ENCODE peak calls at places on chromosome 17, in four cellular contexts. One of them, this sample, is unnamed.

GRCh38 chr17:39123627-39124026 is 27.8 kb downstream of the PLXDC1 start:
- DNase-seq in GM12878: no peak
- DNase-seq in astrocyte of the cerebellum: no peak
- DNase-seq in Calu3: no peak
- DNase-seq in this sample: no peak

GRCh38 chr17:40541060-40541872 is 24.0 kb downstream of the CCR7 start:
- DNase-seq in GM12878: no peak
- DNase-seq in astrocyte of the cerebellum: no peak
- DNase-seq in Calu3: no peak
- DNase-seq in this sample: no peak

GRCh38 chr17:62671553-62671952 is 44.1 kb downstream of the MRC2 start:
- DNase-seq in GM12878: no peak
- DNase-seq in astrocyte of the cerebellum: no peak
- DNase-seq in Calu3: peak; percentile 58
- DNase-seq in this sample: no peak

GRCh38 chr17:51793686-51794085 is 364.8 kb downstream of the CA10 start:
- DNase-seq in GM12878: no peak
- DNase-seq in astrocyte of the cerebellum: no peak
- DNase-seq in Calu3: no peak
- DNase-seq in this sample: no peak

GRCh38 chr17:47713980-47714689 is 18.9 kb upstream of the TBX21 start:
- DNase-seq in GM12878: no peak
- DNase-seq in astrocyte of the cerebellum: no peak
- DNase-seq in Calu3: no peak
- DNase-seq in this sample: no peak

GRCh38 chr17:36614974-36615373 is 13.6 kb downstream of the MRM1 start:
- DNase-seq in GM12878: no peak
- DNase-seq in astrocyte of the cerebellum: no peak
- DNase-seq in Calu3: no peak
- DNase-seq in this sample: no peak

GRCh38 chr17:49035470-49036269 is 38.5 kb downstream of the IGF2BP1 start:
- DNase-seq in GM12878: no peak
- DNase-seq in astrocyte of the cerebellum: no peak
- DNase-seq in Calu3: peak; percentile 90
- DNase-seq in this sample: peak; percentile 41

GRCh38 chr17:4519361-4519788 is 20.7 kb downstream of the SPNS2 start:
- DNase-seq in GM12878: no peak
- DNase-seq in astrocyte of the cerebellum: no peak
- DNase-seq in Calu3: no peak
- DNase-seq in this sample: no peak

GRCh38 chr17:75589017-75589918 is 1.7 kb downstream of the MYO15B start:
- DNase-seq in GM12878: peak; percentile 48
- DNase-seq in astrocyte of the cerebellum: peak; percentile 37
- DNase-seq in Calu3: peak; percentile 95
- DNase-seq in this sample: peak; percentile 77

GRCh38 chr17:67466251-67466650 is 89.2 kb downstream of the PITPNC1 start:
- DNase-seq in GM12878: no peak
- DNase-seq in astrocyte of the cerebellum: no peak
- DNase-seq in Calu3: no peak
- DNase-seq in this sample: no peak

GRCh38 chr17:67069591-67070136 is 25.3 kb downstream of the CACNG1 start:
- DNase-seq in GM12878: no peak
- DNase-seq in astrocyte of the cerebellum: no peak
- DNase-seq in Calu3: no peak
- DNase-seq in this sample: no peak

GRCh38 chr17:8159459-8160223 is 3.1 kb downstream of the VAMP2 start:
- DNase-seq in GM12878: no peak
- DNase-seq in astrocyte of the cerebellum: no peak
- DNase-seq in Calu3: no peak
- DNase-seq in this sample: no peak
- TF ChIP-seq CTCF in GM12878: no peak
- TF ChIP-seq CTCF in astrocyte of the cerebellum: no peak
- TF ChIP-seq CTCF in Calu3: no peak
- TF ChIP-seq CTCF in this sample: no peak

GRCh38 chr17:12928736-12929135 is 89.1 kb downstream of the ELAC2 start:
- DNase-seq in GM12878: no peak
- DNase-seq in astrocyte of the cerebellum: peak; percentile 3
- DNase-seq in Calu3: no peak
- DNase-seq in this sample: peak; percentile 11
- TF ChIP-seq CTCF in GM12878: no peak
- TF ChIP-seq CTCF in astrocyte of the cerebellum: peak; percentile 53
- TF ChIP-seq CTCF in Calu3: no peak
- TF ChIP-seq CTCF in this sample: peak; percentile 25

DNA sequence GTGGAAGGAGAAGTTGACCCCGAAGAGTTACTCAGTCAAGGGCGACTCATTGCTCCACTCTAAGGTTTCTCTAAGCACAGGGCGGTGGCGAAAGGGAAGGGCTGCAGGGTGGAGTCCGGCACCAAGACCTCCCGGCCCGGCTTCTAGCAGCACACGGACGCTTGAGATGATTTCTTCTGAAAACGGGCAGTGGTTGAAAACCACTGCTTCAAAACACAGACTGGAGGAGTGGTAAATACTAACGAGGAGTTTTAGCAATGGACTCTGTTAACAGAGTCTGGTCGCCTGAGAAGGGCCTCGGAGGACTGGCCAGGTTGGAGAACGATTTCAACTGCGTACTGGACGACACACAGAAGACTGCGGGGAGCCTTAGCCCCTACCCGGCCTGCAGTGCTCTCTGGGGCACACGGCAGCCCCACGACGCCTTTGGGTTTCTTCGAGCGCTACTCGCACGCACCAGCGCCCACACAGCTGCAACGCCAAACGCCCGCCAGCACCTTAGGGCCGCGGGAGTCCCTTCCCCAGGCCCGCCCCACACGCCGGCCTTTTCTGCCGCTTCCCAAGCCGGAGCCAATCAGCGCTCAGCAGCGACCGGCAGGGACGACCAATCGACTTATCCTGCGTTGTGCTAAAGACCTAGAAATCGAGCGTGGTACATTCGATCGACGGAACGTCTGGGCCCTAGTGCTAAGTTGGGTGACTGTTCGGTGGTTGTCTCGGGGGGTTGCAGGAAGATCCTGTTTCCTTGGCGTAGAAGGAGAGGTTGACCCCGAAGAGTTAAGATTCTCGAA is 14.4 kb upstream of the CA4 start:
- DNase-seq in GM12878: peak; percentile 44
- DNase-seq in astrocyte of the cerebellum: peak; percentile 64
- DNase-seq in Calu3: peak; percentile 71
- DNase-seq in this sample: peak; percentile 88
- TF ChIP-seq CTCF in GM12878: no peak
- TF ChIP-seq CTCF in astrocyte of the cerebellum: no peak
- TF ChIP-seq CTCF in Calu3: no peak
- TF ChIP-seq CTCF in this sample: no peak

GRCh38 chr17:21376585-21376834 is 353 bp downstream of the KCNJ12 start:
- DNase-seq in GM12878: no peak
- DNase-seq in astrocyte of the cerebellum: no peak
- DNase-seq in Calu3: no peak
- DNase-seq in this sample: no peak

GRCh38 chr17:21379080-21379711 is 3.0 kb downstream of the KCNJ12 start:
- DNase-seq in GM12878: no peak
- DNase-seq in astrocyte of the cerebellum: no peak
- DNase-seq in Calu3: no peak
- DNase-seq in this sample: no peak

GRCh38 chr17:21376835-21377690 is 906 bp downstream of the KCNJ12 start:
- DNase-seq in GM12878: no peak
- DNase-seq in astrocyte of the cerebellum: no peak
- DNase-seq in Calu3: peak; percentile 5
- DNase-seq in this sample: peak; percentile 31

GRCh38 chr17:21378553-21378952 is 2.4 kb downstream of the KCNJ12 start:
- DNase-seq in GM12878: no peak
- DNase-seq in astrocyte of the cerebellum: no peak
- DNase-seq in Calu3: no peak
- DNase-seq in this sample: no peak

DNA sequence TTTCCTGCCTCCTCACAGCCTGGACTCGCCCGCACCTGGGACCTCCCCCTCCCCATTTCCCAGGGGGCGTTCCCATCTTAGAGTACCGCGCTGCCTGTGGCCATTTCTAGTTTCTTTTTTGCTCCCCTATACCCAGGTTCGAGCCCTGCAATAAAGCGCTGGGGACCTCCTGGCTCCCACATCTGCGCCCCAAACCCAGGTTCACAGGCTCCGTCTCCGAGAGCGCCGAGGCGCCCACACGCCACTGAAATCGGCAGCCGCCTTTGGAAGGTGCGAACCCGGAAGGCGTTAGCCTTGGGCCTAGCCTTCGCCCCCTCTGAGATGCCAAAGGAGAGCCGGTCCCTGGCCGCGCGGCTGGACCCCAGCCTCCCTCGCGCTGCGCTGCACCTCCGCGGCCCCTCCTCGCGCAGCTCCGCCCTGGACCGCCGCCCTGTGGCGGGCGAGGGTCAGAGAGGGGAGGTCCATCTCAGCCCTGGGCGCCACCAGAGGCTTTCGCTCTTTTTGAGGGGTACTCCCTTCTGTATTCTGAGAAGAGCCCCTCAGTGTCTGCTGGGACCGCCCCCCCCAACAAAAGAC is 1.8 kb downstream of the KCNJ12 start:
- DNase-seq in GM12878: no peak
- DNase-seq in astrocyte of the cerebellum: no peak
- DNase-seq in Calu3: no peak
- DNase-seq in this sample: no peak
- TF ChIP-seq CTCF in GM12878: no peak
- TF ChIP-seq CTCF in astrocyte of the cerebellum: peak; percentile 3
- TF ChIP-seq CTCF in Calu3: no peak
- TF ChIP-seq CTCF in this sample: no peak

DNA sequence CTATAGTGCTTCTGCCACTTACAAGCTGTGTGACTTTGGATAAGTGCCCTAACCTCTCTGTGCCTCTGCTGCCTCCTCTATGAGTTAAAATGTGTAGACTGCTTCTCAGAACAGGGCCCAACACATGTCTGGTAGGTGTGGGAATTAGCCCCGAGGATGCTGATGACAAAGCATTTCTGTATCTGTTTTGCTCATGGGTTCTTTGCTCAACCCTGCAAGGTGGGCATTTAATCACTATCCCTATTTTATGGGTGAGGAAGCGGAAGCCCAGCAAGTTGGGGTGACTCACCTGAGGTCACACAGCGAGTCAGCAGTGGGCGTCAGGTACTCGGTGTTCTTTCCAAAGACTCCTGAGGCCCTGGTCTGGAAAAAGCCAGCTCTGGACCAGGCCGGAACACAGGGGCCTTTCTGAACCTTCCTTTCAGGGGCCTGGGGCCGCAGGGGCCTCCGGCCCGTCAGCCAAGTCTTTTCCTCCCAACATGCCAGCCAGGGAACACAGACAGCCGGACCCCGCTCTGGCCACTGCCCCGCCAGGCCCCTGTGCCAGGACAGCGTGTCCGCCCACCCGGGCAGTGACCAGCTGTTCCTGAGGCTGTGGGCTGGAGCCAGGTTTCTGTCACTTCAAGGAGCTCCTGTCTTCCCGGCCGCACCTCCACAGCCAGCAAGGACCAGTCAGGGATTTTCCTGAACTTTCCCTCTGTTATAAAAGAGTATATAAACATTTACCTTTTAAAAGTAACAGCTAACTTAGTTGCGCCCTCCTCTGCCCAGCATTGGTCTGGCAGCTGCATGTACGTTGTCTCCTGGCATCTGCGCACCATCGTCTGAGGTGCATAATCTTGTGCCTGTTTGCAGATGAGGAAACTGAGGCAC is 62.5 kb downstream of the SREBF1 start:
- DNase-seq in GM12878: no peak
- DNase-seq in astrocyte of the cerebellum: no peak
- DNase-seq in Calu3: no peak
- DNase-seq in this sample: no peak
- TF ChIP-seq CTCF in GM12878: no peak
- TF ChIP-seq CTCF in astrocyte of the cerebellum: peak; percentile 50
- TF ChIP-seq CTCF in Calu3: no peak
- TF ChIP-seq CTCF in this sample: peak; percentile 30

GRCh38 chr17:27207073-27207511 is 86.8 kb upstream of the WSB1 start:
- DNase-seq in GM12878: no peak
- DNase-seq in astrocyte of the cerebellum: no peak
- DNase-seq in Calu3: no peak
- DNase-seq in this sample: peak; percentile 62
- TF ChIP-seq CTCF in GM12878: no peak
- TF ChIP-seq CTCF in astrocyte of the cerebellum: no peak
- TF ChIP-seq CTCF in Calu3: no peak
- TF ChIP-seq CTCF in this sample: no peak